ENCODE peak calls at places on chromosome 13, in six cellular contexts. X, T, M, F, O and Z are unnamed samples.
A peak's percentile ranks its signal among the peaks of the same experiment; 100 is the strongest.

GRCh38 chr13:99671746-99672145 is 170.5 kb downstream of the TM9SF2 start:
- DNase-seq in X (no peak), T (no peak), M (no peak), F (no peak), O (no peak), Z (no peak)

GRCh38 chr13:95087746-95088305 is 213.4 kb downstream of the ABCC4 start:
- DNase-seq in X (no peak), T (no peak), M (no peak), F (no peak), O (no peak), Z (no peak)

GRCh38 chr13:102697264-102697663 is 2.4 kb upstream of the METTL21C start:
- DNase-seq in X (no peak), T (no peak), M (no peak), F (no peak), O (no peak), Z (no peak)

GRCh38 chr13:89554801-89555200 is 1792.7 kb upstream of the MIR17HG start:
- DNase-seq in X (no peak), T (no peak), M (peak; percentile 57), F (no peak), O (no peak), Z (no peak)

GRCh38 chr13:95100525-95101121 is 200.6 kb downstream of the ABCC4 start:
- DNase-seq in X (peak; percentile 74), T (no peak), M (no peak), F (no peak), O (no peak), Z (no peak)

GRCh38 chr13:21060827-21061076 is 634 bp downstream of the LATS2 start:
- DNase-seq in X (no peak), T (peak; percentile 7), M (no peak), F (no peak), O (no peak), Z (peak; percentile 60)

GRCh38 chr13:42967660-42968059 is 24.4 kb downstream of the EPSTI1 start:
- DNase-seq in X (no peak), T (peak; percentile 11), M (no peak), F (no peak), O (no peak), Z (no peak)

GRCh38 chr13:99356216-99357089 is 49.3 kb upstream of the GPR183 start:
- DNase-seq in X (no peak), T (no peak), M (no peak), F (peak; percentile 57), O (no peak), Z (no peak)

GRCh38 chr13:24187185-24187584 is 26.7 kb downstream of the SPATA13 start:
- DNase-seq in X (no peak), T (no peak), M (no peak), F (no peak), O (no peak), Z (no peak)

GRCh38 chr13:32205426-32206096 is 109.6 kb downstream of the ZAR1L start:
- DNase-seq in X (no peak), T (no peak), M (no peak), F (no peak), O (no peak), Z (no peak)

GRCh38 chr13:29583073-29583785 is 12.3 kb downstream of the SLC7A1 start:
- DNase-seq in X (no peak), T (no peak), M (no peak), F (no peak), O (no peak), Z (no peak)

GRCh38 chr13:40508112-40508511 is 158.3 kb downstream of the FOXO1 start:
- DNase-seq in X (no peak), T (no peak), M (no peak), F (peak; percentile 58), O (no peak), Z (no peak)

GRCh38 chr13:109272595-109273325 is 513.6 kb downstream of the IRS2 start:
- DNase-seq in X (no peak), T (no peak), M (no peak), F (no peak), O (no peak), Z (no peak)

GRCh38 chr13:26299168-26299788 is 45.3 kb downstream of the CDK8 start:
- DNase-seq in X (no peak), T (no peak), M (no peak), F (no peak), O (no peak), Z (no peak)

GRCh38 chr13:98657506-98658085 is 80.7 kb upstream of the STK24 start:
- DNase-seq in X (no peak), T (no peak), M (no peak), F (no peak), O (no peak), Z (no peak)

GRCh38 chr13:92806215-92806614 is 420.4 kb upstream of the GPC6 start:
- DNase-seq in X (no peak), T (no peak), M (no peak), F (no peak), O (no peak), Z (no peak)

GRCh38 chr13:23965346-23965745 is 68.0 kb upstream of the C1QTNF9B start:
- DNase-seq in X (no peak), T (no peak), M (no peak), F (no peak), O (no peak), Z (no peak)

GRCh38 chr13:102707465-102707864 is 12.6 kb upstream of the METTL21C start:
- DNase-seq in X (no peak), T (no peak), M (peak; percentile 79), F (peak; percentile 92), O (no peak), Z (no peak)

GRCh38 chr13:24875566-24875965 is 111.6 kb downstream of the RNF17 start:
- DNase-seq in X (no peak), T (no peak), M (no peak), F (no peak), O (no peak), Z (no peak)

GRCh38 chr13:113540523-113540922 is 44.0 kb upstream of the TFDP1 start:
- DNase-seq in X (no peak), T (no peak), M (no peak), F (no peak), O (no peak), Z (no peak)

GRCh38 chr13:29926077-29926476 is 75.7 kb upstream of the UBL3 start:
- DNase-seq in X (no peak), T (no peak), M (no peak), F (no peak), O (no peak), Z (no peak)

GRCh38 chr13:49063526-49063925 is 87.8 kb downstream of the FNDC3A start:
- DNase-seq in X (no peak), T (no peak), M (no peak), F (no peak), O (no peak), Z (no peak)

GRCh38 chr13:28100149-28101121 is at the start of gene FLT3:
- DNase-seq in X (peak; percentile 48), T (peak; percentile 38), M (no peak), F (no peak), O (peak; percentile 71), Z (peak; percentile 18)

GRCh38 chr13:51249767-51250741 is 27.9 kb downstream of the FAM124A start:
- DNase-seq in X (no peak), T (no peak), M (no peak), F (no peak), O (no peak), Z (no peak)

GRCh38 chr13:47463726-47464125 is 537.3 kb downstream of the SUCLA2 start:
- DNase-seq in X (no peak), T (no peak), M (no peak), F (no peak), O (no peak), Z (no peak)

GRCh38 chr13:50611117-50611781 is 232.2 kb downstream of the DLEU7 start:
- DNase-seq in X (no peak), T (no peak), M (no peak), F (no peak), O (no peak), Z (no peak)

GRCh38 chr13:66138172-66138811 is 1091.8 kb downstream of the PCDH9 start:
- DNase-seq in X (no peak), T (no peak), M (no peak), F (no peak), O (no peak), Z (no peak)

GRCh38 chr13:98565726-98566577 is 11.0 kb downstream of the STK24 start:
- DNase-seq in X (no peak), T (peak; percentile 11), M (no peak), F (no peak), O (peak; percentile 66), Z (peak; percentile 53)

GRCh38 chr13:39777527-39778061 is 122.1 kb downstream of the COG6 start:
- DNase-seq in X (no peak), T (peak; percentile 24), M (no peak), F (peak; percentile 84), O (no peak), Z (no peak)

GRCh38 chr13:25764378-25764777 is 287.4 kb downstream of the SHISA2 start:
- DNase-seq in X (no peak), T (no peak), M (no peak), F (no peak), O (no peak), Z (no peak)

GRCh38 chr13:23570931-23571330 is 719 bp downstream of the TNFRSF19 start:
- DNase-seq in X (no peak), T (no peak), M (peak; percentile 29), F (no peak), O (no peak), Z (no peak)